ENCODE peak calls at places on chromosomes 2 and 18, in five cellular contexts. One of them, this sample, is unnamed.

GRCh38 chr2:222468338-222468737 is 44.0 kb downstream of the SGPP2 start:
- DNase-seq in activated naive CD8-positive, alpha-beta T cell treated with anti-CD3 and anti-CD28 coated beads, Interleukin-2, amount 10 ng/mL, durations not matched to agents 7 days and 5 days: no peak
- DNase-seq in iris pigment epithelial cell: peak
- DNase-seq in astrocyte of the hippocampus: peak
- DNase-seq in caudate nucleus: no peak
- DNase-seq in this sample: no peak

GRCh38 chr18:32383040-32383819 is 87.5 kb downstream of the GAREM1 start:
- DNase-seq in astrocyte of the hippocampus: peak
- DNase-seq in caudate nucleus: no peak
- DNase-seq in activated naive CD8-positive, alpha-beta T cell treated with anti-CD3 and anti-CD28 coated beads, Interleukin-2, amount 10 ng/mL, durations not matched to agents 7 days and 5 days: no peak
- DNase-seq in iris pigment epithelial cell: peak
- DNase-seq in this sample: no peak

GRCh38 chr2:50084086-50084843 is 930.0 kb upstream of the FSHR start:
- DNase-seq in activated naive CD8-positive, alpha-beta T cell treated with anti-CD3 and anti-CD28 coated beads, Interleukin-2, amount 10 ng/mL, durations not matched to agents 7 days and 5 days: no peak
- DNase-seq in iris pigment epithelial cell: no peak
- DNase-seq in caudate nucleus: no peak
- DNase-seq in astrocyte of the hippocampus: no peak
- DNase-seq in this sample: no peak

GRCh38 chr18:8548186-8548585 is 61.1 kb upstream of the RAB12 start:
- DNase-seq in astrocyte of the hippocampus: peak
- DNase-seq in iris pigment epithelial cell: peak
- DNase-seq in caudate nucleus: no peak
- DNase-seq in activated naive CD8-positive, alpha-beta T cell treated with anti-CD3 and anti-CD28 coated beads, Interleukin-2, amount 10 ng/mL, durations not matched to agents 7 days and 5 days: no peak
- DNase-seq in this sample: no peak

GRCh38 chr2:95305341-95306058 is 8.4 kb downstream of the KCNIP3 start:
- DNase-seq in iris pigment epithelial cell: no peak
- DNase-seq in caudate nucleus: no peak
- DNase-seq in activated naive CD8-positive, alpha-beta T cell treated with anti-CD3 and anti-CD28 coated beads, Interleukin-2, amount 10 ng/mL, durations not matched to agents 7 days and 5 days: no peak
- DNase-seq in astrocyte of the hippocampus: peak
- DNase-seq in this sample: peak

GRCh38 chr2:130818809-130819208 is 17.9 kb upstream of the ARHGEF4 start:
- DNase-seq in caudate nucleus: no peak
- DNase-seq in activated naive CD8-positive, alpha-beta T cell treated with anti-CD3 and anti-CD28 coated beads, Interleukin-2, amount 10 ng/mL, durations not matched to agents 7 days and 5 days: no peak
- DNase-seq in iris pigment epithelial cell: no peak
- DNase-seq in astrocyte of the hippocampus: no peak
- DNase-seq in this sample: no peak

GRCh38 chr2:235030936-235031335 is 79.1 kb downstream of the SH3BP4 start:
- DNase-seq in astrocyte of the hippocampus: no peak
- DNase-seq in iris pigment epithelial cell: no peak
- DNase-seq in caudate nucleus: no peak
- DNase-seq in activated naive CD8-positive, alpha-beta T cell treated with anti-CD3 and anti-CD28 coated beads, Interleukin-2, amount 10 ng/mL, durations not matched to agents 7 days and 5 days: no peak
- DNase-seq in this sample: no peak

GRCh38 chr2:69652206-69652605 is 8.7 kb upstream of the AAK1 start:
- DNase-seq in caudate nucleus: no peak
- DNase-seq in activated naive CD8-positive, alpha-beta T cell treated with anti-CD3 and anti-CD28 coated beads, Interleukin-2, amount 10 ng/mL, durations not matched to agents 7 days and 5 days: no peak
- DNase-seq in iris pigment epithelial cell: peak
- DNase-seq in astrocyte of the hippocampus: peak
- DNase-seq in this sample: no peak

GRCh38 chr18:12574494-12575185 is 83.3 kb downstream of the SPIRE1 start:
- DNase-seq in activated naive CD8-positive, alpha-beta T cell treated with anti-CD3 and anti-CD28 coated beads, Interleukin-2, amount 10 ng/mL, durations not matched to agents 7 days and 5 days: no peak
- DNase-seq in astrocyte of the hippocampus: no peak
- DNase-seq in caudate nucleus: no peak
- DNase-seq in iris pigment epithelial cell: no peak
- DNase-seq in this sample: no peak

GRCh38 chr2:241108271-241109209 is 6.5 kb upstream of the MTERF4 start:
- DNase-seq in caudate nucleus: no peak
- DNase-seq in iris pigment epithelial cell: no peak
- DNase-seq in activated naive CD8-positive, alpha-beta T cell treated with anti-CD3 and anti-CD28 coated beads, Interleukin-2, amount 10 ng/mL, durations not matched to agents 7 days and 5 days: peak
- DNase-seq in astrocyte of the hippocampus: no peak
- DNase-seq in this sample: no peak

GRCh38 chr2:105344704-105345345 is 7.5 kb downstream of the C2orf49 start:
- DNase-seq in activated naive CD8-positive, alpha-beta T cell treated with anti-CD3 and anti-CD28 coated beads, Interleukin-2, amount 10 ng/mL, durations not matched to agents 7 days and 5 days: no peak
- DNase-seq in iris pigment epithelial cell: no peak
- DNase-seq in astrocyte of the hippocampus: peak
- DNase-seq in caudate nucleus: no peak
- DNase-seq in this sample: no peak

GRCh38 chr2:224948859-224949258 is 93.4 kb downstream of the DOCK10 start:
- DNase-seq in caudate nucleus: no peak
- DNase-seq in iris pigment epithelial cell: peak
- DNase-seq in activated naive CD8-positive, alpha-beta T cell treated with anti-CD3 and anti-CD28 coated beads, Interleukin-2, amount 10 ng/mL, durations not matched to agents 7 days and 5 days: no peak
- DNase-seq in astrocyte of the hippocampus: no peak
- DNase-seq in this sample: no peak

GRCh38 chr2:241035142-241035817 is 36.9 kb downstream of the SNED1 start:
- DNase-seq in activated naive CD8-positive, alpha-beta T cell treated with anti-CD3 and anti-CD28 coated beads, Interleukin-2, amount 10 ng/mL, durations not matched to agents 7 days and 5 days: no peak
- DNase-seq in astrocyte of the hippocampus: no peak
- DNase-seq in iris pigment epithelial cell: no peak
- DNase-seq in caudate nucleus: no peak
- DNase-seq in this sample: peak

GRCh38 chr2:43347751-43348150 is 121.3 kb upstream of the ZFP36L2 start:
- DNase-seq in caudate nucleus: no peak
- DNase-seq in activated naive CD8-positive, alpha-beta T cell treated with anti-CD3 and anti-CD28 coated beads, Interleukin-2, amount 10 ng/mL, durations not matched to agents 7 days and 5 days: no peak
- DNase-seq in astrocyte of the hippocampus: no peak
- DNase-seq in iris pigment epithelial cell: no peak
- DNase-seq in this sample: no peak

GRCh38 chr2:154495455-154495868 is 203.0 kb upstream of the KCNJ3 start:
- DNase-seq in caudate nucleus: no peak
- DNase-seq in astrocyte of the hippocampus: no peak
- DNase-seq in iris pigment epithelial cell: no peak
- DNase-seq in activated naive CD8-positive, alpha-beta T cell treated with anti-CD3 and anti-CD28 coated beads, Interleukin-2, amount 10 ng/mL, durations not matched to agents 7 days and 5 days: no peak
- DNase-seq in this sample: no peak

GRCh38 chr2:39851251-39851650 is 72.2 kb upstream of the THUMPD2 start:
- DNase-seq in astrocyte of the hippocampus: peak
- DNase-seq in iris pigment epithelial cell: no peak
- DNase-seq in activated naive CD8-positive, alpha-beta T cell treated with anti-CD3 and anti-CD28 coated beads, Interleukin-2, amount 10 ng/mL, durations not matched to agents 7 days and 5 days: no peak
- DNase-seq in caudate nucleus: no peak
- DNase-seq in this sample: no peak

GRCh38 chr2:227642691-227643090 is 23.9 kb upstream of the SCYGR5 start:
- DNase-seq in caudate nucleus: no peak
- DNase-seq in activated naive CD8-positive, alpha-beta T cell treated with anti-CD3 and anti-CD28 coated beads, Interleukin-2, amount 10 ng/mL, durations not matched to agents 7 days and 5 days: no peak
- DNase-seq in iris pigment epithelial cell: peak
- DNase-seq in astrocyte of the hippocampus: peak
- DNase-seq in this sample: no peak

GRCh38 chr2:70141754-70142589 is 48.8 kb downstream of the C2orf42 start:
- DNase-seq in caudate nucleus: peak
- DNase-seq in astrocyte of the hippocampus: no peak
- DNase-seq in iris pigment epithelial cell: peak
- DNase-seq in activated naive CD8-positive, alpha-beta T cell treated with anti-CD3 and anti-CD28 coated beads, Interleukin-2, amount 10 ng/mL, durations not matched to agents 7 days and 5 days: no peak
- DNase-seq in this sample: peak

GRCh38 chr2:206565666-206566065 is 76.6 kb upstream of the FAM237A start:
- DNase-seq in activated naive CD8-positive, alpha-beta T cell treated with anti-CD3 and anti-CD28 coated beads, Interleukin-2, amount 10 ng/mL, durations not matched to agents 7 days and 5 days: no peak
- DNase-seq in iris pigment epithelial cell: no peak
- DNase-seq in caudate nucleus: no peak
- DNase-seq in astrocyte of the hippocampus: no peak
- DNase-seq in this sample: no peak

GRCh38 chr2:231936491-231936890 is 10.3 kb upstream of the NPPC start:
- DNase-seq in activated naive CD8-positive, alpha-beta T cell treated with anti-CD3 and anti-CD28 coated beads, Interleukin-2, amount 10 ng/mL, durations not matched to agents 7 days and 5 days: no peak
- DNase-seq in caudate nucleus: no peak
- DNase-seq in iris pigment epithelial cell: no peak
- DNase-seq in astrocyte of the hippocampus: peak
- DNase-seq in this sample: no peak

GRCh38 chr2:233707979-233708644 is 4.6 kb upstream of the UGT1A5 start:
- DNase-seq in iris pigment epithelial cell: peak
- DNase-seq in activated naive CD8-positive, alpha-beta T cell treated with anti-CD3 and anti-CD28 coated beads, Interleukin-2, amount 10 ng/mL, durations not matched to agents 7 days and 5 days: no peak
- DNase-seq in astrocyte of the hippocampus: peak
- DNase-seq in caudate nucleus: no peak
- DNase-seq in this sample: no peak

GRCh38 chr18:73670536-73670935 is 477.1 kb downstream of the FBXO15 start:
- DNase-seq in iris pigment epithelial cell: no peak
- DNase-seq in caudate nucleus: no peak
- DNase-seq in astrocyte of the hippocampus: no peak
- DNase-seq in activated naive CD8-positive, alpha-beta T cell treated with anti-CD3 and anti-CD28 coated beads, Interleukin-2, amount 10 ng/mL, durations not matched to agents 7 days and 5 days: no peak
- DNase-seq in this sample: no peak

GRCh38 chr18:49189772-49190171 is 239.0 kb upstream of the SMAD7 start:
- DNase-seq in activated naive CD8-positive, alpha-beta T cell treated with anti-CD3 and anti-CD28 coated beads, Interleukin-2, amount 10 ng/mL, durations not matched to agents 7 days and 5 days: no peak
- DNase-seq in astrocyte of the hippocampus: peak
- DNase-seq in caudate nucleus: no peak
- DNase-seq in iris pigment epithelial cell: peak
- DNase-seq in this sample: no peak

GRCh38 chr2:149329470-149330126 is 789 bp upstream of the LYPD6 start:
- DNase-seq in activated naive CD8-positive, alpha-beta T cell treated with anti-CD3 and anti-CD28 coated beads, Interleukin-2, amount 10 ng/mL, durations not matched to agents 7 days and 5 days: peak
- DNase-seq in iris pigment epithelial cell: peak
- DNase-seq in astrocyte of the hippocampus: peak
- DNase-seq in caudate nucleus: peak
- DNase-seq in this sample: peak

GRCh38 chr2:182767578-182767977 is 51.5 kb downstream of the DNAJC10 start:
- DNase-seq in astrocyte of the hippocampus: peak
- DNase-seq in activated naive CD8-positive, alpha-beta T cell treated with anti-CD3 and anti-CD28 coated beads, Interleukin-2, amount 10 ng/mL, durations not matched to agents 7 days and 5 days: no peak
- DNase-seq in iris pigment epithelial cell: peak
- DNase-seq in caudate nucleus: no peak
- DNase-seq in this sample: no peak

GRCh38 chr18:58362027-58362575 is 266.8 kb downstream of the ALPK2 start:
- DNase-seq in iris pigment epithelial cell: peak
- DNase-seq in activated naive CD8-positive, alpha-beta T cell treated with anti-CD3 and anti-CD28 coated beads, Interleukin-2, amount 10 ng/mL, durations not matched to agents 7 days and 5 days: no peak
- DNase-seq in caudate nucleus: no peak
- DNase-seq in astrocyte of the hippocampus: peak
- DNase-seq in this sample: no peak

GRCh38 chr18:74222710-74223497 is 68.9 kb downstream of the CYB5A start:
- DNase-seq in iris pigment epithelial cell: no peak
- DNase-seq in activated naive CD8-positive, alpha-beta T cell treated with anti-CD3 and anti-CD28 coated beads, Interleukin-2, amount 10 ng/mL, durations not matched to agents 7 days and 5 days: no peak
- DNase-seq in astrocyte of the hippocampus: no peak
- DNase-seq in caudate nucleus: no peak
- DNase-seq in this sample: no peak

GRCh38 chr18:67726882-67727281 is 210.4 kb upstream of the DSEL start:
- DNase-seq in iris pigment epithelial cell: no peak
- DNase-seq in activated naive CD8-positive, alpha-beta T cell treated with anti-CD3 and anti-CD28 coated beads, Interleukin-2, amount 10 ng/mL, durations not matched to agents 7 days and 5 days: no peak
- DNase-seq in caudate nucleus: no peak
- DNase-seq in astrocyte of the hippocampus: no peak
- DNase-seq in this sample: no peak

GRCh38 chr18:79698668-79699335 is 19.2 kb downstream of the CTDP1 start:
- DNase-seq in astrocyte of the hippocampus: peak
- DNase-seq in caudate nucleus: no peak
- DNase-seq in activated naive CD8-positive, alpha-beta T cell treated with anti-CD3 and anti-CD28 coated beads, Interleukin-2, amount 10 ng/mL, durations not matched to agents 7 days and 5 days: no peak
- DNase-seq in iris pigment epithelial cell: peak
- DNase-seq in this sample: no peak

GRCh38 chr2:11835403-11835802 is 89.0 kb downstream of the LPIN1 start:
- DNase-seq in iris pigment epithelial cell: no peak
- DNase-seq in caudate nucleus: no peak
- DNase-seq in activated naive CD8-positive, alpha-beta T cell treated with anti-CD3 and anti-CD28 coated beads, Interleukin-2, amount 10 ng/mL, durations not matched to agents 7 days and 5 days: no peak
- DNase-seq in astrocyte of the hippocampus: no peak
- DNase-seq in this sample: no peak

GRCh38 chr18:12841070-12841469 is 43.0 kb downstream of the PTPN2 start:
- DNase-seq in caudate nucleus: no peak
- DNase-seq in activated naive CD8-positive, alpha-beta T cell treated with anti-CD3 and anti-CD28 coated beads, Interleukin-2, amount 10 ng/mL, durations not matched to agents 7 days and 5 days: no peak
- DNase-seq in astrocyte of the hippocampus: no peak
- DNase-seq in iris pigment epithelial cell: no peak
- DNase-seq in this sample: no peak

This sample was measured in lung.